ENCODE peak calls at places on chromosomes 2 and 18, in six cellular contexts. Z is HT-29, L is NCI-H1105, R is OCI-LY7, I is SJSA1, P is AG09309. Q is an unnamed sample.

GRCh38 chr2:64866797-64867196 is 122.4 kb upstream of the SLC1A4 start:
- DNase-seq in Z (peak), L (no peak), R (no peak), I (peak), P (peak), Q (no peak)

GRCh38 chr18:78994000-78994399 is 14.4 kb downstream of the SALL3 start:
- DNase-seq in Z (no peak), L (no peak), R (no peak), I (no peak), P (no peak), Q (no peak)

GRCh38 chr2:231563378-231563961 is 29.2 kb upstream of the TEX44 start:
- DNase-seq in Z (peak), L (no peak), R (peak), I (peak), P (peak), Q (peak)

GRCh38 chr2:84856785-84857184 is 24.1 kb downstream of the TRABD2A start:
- DNase-seq in Z (no peak), L (no peak), R (peak), I (no peak), P (no peak), Q (no peak)

GRCh38 chr2:161327582-161327981 is 19.4 kb downstream of the PSMD14 start:
- DNase-seq in Z (no peak), L (no peak), R (no peak), I (no peak), P (no peak), Q (no peak)

GRCh38 chr2:236237468-236238190 is 26.6 kb downstream of the ASB18 start:
- DNase-seq in Z (no peak), L (no peak), R (no peak), I (peak), P (no peak), Q (no peak)

GRCh38 chr2:72198532-72199241 is 51.0 kb upstream of the CYP26B1 start:
- DNase-seq in Z (no peak), L (no peak), R (no peak), I (no peak), P (peak), Q (peak)

GRCh38 chr2:11505652-11506610 is 27.9 kb upstream of the GREB1 start:
- DNase-seq in Z (no peak), L (no peak), R (no peak), I (no peak), P (no peak), Q (peak)

GRCh38 chr2:143254108-143254507 is 124.9 kb downstream of the ARHGAP15 start:
- DNase-seq in Z (no peak), L (no peak), R (no peak), I (no peak), P (no peak), Q (no peak)

Q was measured in HepG2.